ENCODE peak calls at places on chromosome 4, in eight cellular contexts. K is fibroblast of pulmonary artery; V is naive thymus-derived CD4-positive, alpha-beta T cell; F is NB4; G is esophagus squamous epithelium; D is kidney; U is tibial nerve; P is IMR-90. I is an unnamed sample.
A peak's percentile ranks its signal among the peaks of the same experiment; 100 is the strongest.

GRCh38 chr4:24513718-24514117 is 70.6 kb downstream of the DHX15 start:
- DNase-seq in K (no peak), V (no peak), F (no peak), G (no peak), D (no peak), U (no peak), P (peak; percentile 11), I (no peak)

GRCh38 chr4:75063417-75063816 is 130.5 kb downstream of the PARM1 start:
- DNase-seq in K (no peak), V (no peak), F (no peak), G (no peak), D (no peak), U (no peak), P (no peak), I (no peak)

GRCh38 chr4:20255251-20255586 is 3.5 kb downstream of the SLIT2 start:
- DNase-seq in K (no peak), V (no peak), F (no peak), G (no peak), D (no peak), U (no peak), P (no peak), I (no peak)

GRCh38 chr4:68874507-68874906 is 58.7 kb downstream of the UGT2B10 start:
- DNase-seq in K (no peak), V (no peak), F (no peak), G (no peak), D (no peak), U (no peak), P (no peak), I (no peak)

GRCh38 chr4:61200195-61200990 is at the start of gene ADGRL3:
- DNase-seq in K (peak; percentile 42), V (no peak), F (no peak), G (no peak), D (peak; percentile 67), U (no peak), P (peak; percentile 6), I (no peak)

GRCh38 chr4:145786261-145786660 is 106.3 kb downstream of the C4orf51 start:
- DNase-seq in K (no peak), V (no peak), F (no peak), G (no peak), D (no peak), U (no peak), P (no peak), I (no peak)

GRCh38 chr4:6013564-6013963 is 4.7 kb downstream of the C4orf50 start:
- DNase-seq in K (no peak), V (no peak), F (no peak), G (no peak), D (peak; percentile 37), U (no peak), P (no peak), I (no peak)

GRCh38 chr4:21046121-21046520 is 345.9 kb downstream of the PACRGL start:
- DNase-seq in K (peak; percentile 11), V (no peak), F (no peak), G (no peak), D (no peak), U (no peak), P (no peak), I (no peak)

GRCh38 chr4:38322709-38323108 is 341.3 kb upstream of the KLF3 start:
- DNase-seq in K (peak; percentile 89), V (no peak), F (peak; percentile 17), G (no peak), D (peak; percentile 84), U (no peak), P (peak; percentile 87), I (no peak)

GRCh38 chr4:4727536-4727935 is 131.9 kb upstream of the MSX1 start:
- DNase-seq in K (no peak), V (no peak), F (no peak), G (no peak), D (no peak), U (no peak), P (no peak), I (no peak)

GRCh38 chr4:22719218-22719617 is 26.5 kb downstream of the GBA3 start:
- DNase-seq in K (no peak), V (no peak), F (no peak), G (no peak), D (no peak), U (no peak), P (no peak), I (no peak)

GRCh38 chr4:73213917-73214663 is 44.5 kb downstream of the ANKRD17 start:
- DNase-seq in K (peak; percentile 76), V (no peak), F (no peak), G (no peak), D (no peak), U (no peak), P (peak; percentile 48), I (no peak)

GRCh38 chr4:52157641-52158316 is 106.7 kb downstream of the SPATA18 start:
- DNase-seq in K (peak; percentile 6), V (no peak), F (no peak), G (no peak), D (no peak), U (peak; percentile 39), P (no peak), I (no peak)

GRCh38 chr4:73068496-73069337 is 799 bp downstream of the COX18 start:
- DNase-seq in K (peak; percentile 45), V (peak; percentile 34), F (peak; percentile 64), G (no peak), D (no peak), U (no peak), P (peak; percentile 32), I (no peak)

GRCh38 chr4:88104902-88105610 is 53.4 kb downstream of the ABCG2 start:
- DNase-seq in K (peak; percentile 55), V (no peak), F (no peak), G (no peak), D (no peak), U (no peak), P (peak; percentile 88), I (no peak)

GRCh38 chr4:56229947-56230346 is 157.3 kb downstream of the AASDH start:
- DNase-seq in K (no peak), V (no peak), F (peak; percentile 54), G (no peak), D (no peak), U (no peak), P (no peak), I (no peak)

GRCh38 chr4:120085705-120086104 is 19.1 kb upstream of the MAD2L1 start:
- DNase-seq in K (no peak), V (no peak), F (no peak), G (no peak), D (no peak), U (no peak), P (peak; percentile 86), I (no peak)

GRCh38 chr4:188127157-188127874 is 11.9 kb upstream of the TRIML1 start:
- DNase-seq in K (peak; percentile 36), V (no peak), F (no peak), G (no peak), D (no peak), U (no peak), P (peak; percentile 94), I (no peak)

GRCh38 chr4:10731162-10731561 is 46.6 kb upstream of the CLNK start:
- DNase-seq in K (no peak), V (no peak), F (no peak), G (no peak), D (no peak), U (no peak), P (no peak), I (no peak)

GRCh38 chr4:121783210-121783609 is 17.9 kb upstream of the EXOSC9 start:
- DNase-seq in K (no peak), V (no peak), F (no peak), G (no peak), D (no peak), U (no peak), P (no peak), I (no peak)
- H3K4me3 ChIP-seq in K (no peak overlapping the region), V (no peak overlapping the region), F (no peak overlapping the region), G (no peak overlapping the region), D (no peak overlapping the region), U (no peak overlapping the region), P (no peak overlapping the region), I (no peak overlapping the region)

GRCh38 chr4:2799444-2799911 is 6.6 kb downstream of the SH3BP2 start:
- DNase-seq in K (no peak), V (no peak), F (peak; percentile 81), G (no peak), D (peak; percentile 76), U (no peak), P (no peak), I (peak; percentile 67)

GRCh38 chr4:2797188-2797544 is 4.3 kb downstream of the SH3BP2 start:
- DNase-seq in K (no peak), V (no peak), F (no peak), G (no peak), D (peak; percentile 74), U (no peak), P (no peak), I (peak; percentile 49)

GRCh38 chr4:2796261-2797187 is 3.6 kb downstream of the SH3BP2 start:
- DNase-seq in K (no peak), V (no peak), F (peak; percentile 14), G (no peak), D (peak; percentile 97), U (no peak), P (peak; percentile 52), I (peak; percentile 70)

GRCh38 chr4:2798399-2799301 is 5.8 kb downstream of the SH3BP2 start:
- DNase-seq in K (peak; percentile 60), V (peak; percentile 44), F (peak; percentile 76), G (no peak), D (peak; percentile 92), U (no peak), P (no peak), I (peak; percentile 85)

GRCh38 chr4:2797545-2798305 is 4.8 kb downstream of the SH3BP2 start:
- DNase-seq in K (no peak), V (peak; percentile 54), F (peak; percentile 13), G (no peak), D (peak; percentile 84), U (no peak), P (no peak), I (peak; percentile 65)
- H3K4me3 ChIP-seq in K (no peak overlapping the region), V (peak overlapping the region; percentile 56), F (no peak overlapping the region), G (no peak overlapping the region), D (no peak overlapping the region), U (no peak overlapping the region), P (no peak overlapping the region), I (peak overlapping the region; percentile 43)

DNA sequence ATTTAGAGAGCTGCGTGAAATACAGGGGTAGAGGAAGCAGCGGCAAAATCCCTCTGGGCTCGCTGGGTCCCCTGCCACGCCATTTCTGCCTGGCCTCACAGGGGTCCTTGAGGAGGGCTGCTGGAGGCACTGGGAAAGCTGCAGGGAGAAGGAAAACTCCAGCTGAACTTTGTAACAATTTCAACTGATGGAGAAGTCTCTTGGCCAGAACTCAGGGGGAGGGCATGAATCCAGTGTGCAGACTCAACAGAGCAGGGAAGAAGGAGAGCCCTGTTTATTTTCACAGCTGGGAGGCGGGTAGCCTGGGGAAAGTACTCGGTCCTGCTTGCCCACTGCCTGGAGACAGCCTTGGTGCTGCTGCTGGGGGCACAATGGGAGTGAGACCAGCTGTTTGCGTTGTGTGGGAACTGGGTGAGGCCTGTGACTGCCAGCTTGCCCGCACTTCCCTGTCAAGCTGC is 93.2 kb upstream of the MAPK10 start:
- DNase-seq in K (peak; percentile 36), V (no peak), F (no peak), G (no peak), D (peak; percentile 54), U (peak; percentile 15), P (peak; percentile 70), I (no peak)
- H3K4me3 ChIP-seq in K (peak overlapping the region; percentile 56), V (no peak overlapping the region), F (no peak overlapping the region), G (peak overlapping the region; percentile 42), D (peak overlapping the region; percentile 81), U (peak overlapping the region; percentile 47), P (peak overlapping the region; percentile 53), I (peak overlapping the region; percentile 3)

DNA sequence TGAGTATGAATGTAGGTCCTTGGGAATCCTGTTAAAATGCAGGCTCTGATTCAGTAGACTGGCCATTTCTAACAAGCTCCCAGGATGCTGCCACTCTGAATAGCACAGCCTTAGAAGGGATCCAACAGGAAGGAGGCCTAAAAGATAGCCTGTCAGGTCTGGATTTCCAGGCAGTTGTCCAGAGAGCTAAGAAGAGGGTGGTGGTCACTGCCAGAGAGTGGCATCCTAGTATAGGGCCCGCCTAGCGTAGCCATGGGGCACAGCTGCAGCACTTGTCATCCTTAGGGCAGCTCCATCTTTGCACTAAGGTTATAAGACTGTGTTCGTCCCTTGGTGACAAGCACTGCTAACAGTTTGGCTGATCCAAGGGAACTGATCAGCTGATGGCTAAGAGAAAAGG is 20.5 kb upstream of the NUP54 start:
- DNase-seq in K (no peak), V (no peak), F (no peak), G (no peak), D (no peak), U (no peak), P (no peak), I (no peak)
- H3K4me3 ChIP-seq in K (no peak overlapping the region), V (no peak overlapping the region), F (no peak overlapping the region), G (no peak overlapping the region), D (no peak overlapping the region), U (no peak overlapping the region), P (no peak overlapping the region), I (no peak overlapping the region)